ENCODE peak calls at places on chromosomes 3 and 15, in eight cellular contexts. E is GM23248, F is kidney epithelial cell, O is cardiac muscle cell, V is T-helper 9 cell, X is midbrain, K is T-helper 1 cell, P is pons. S is an unnamed sample.

GRCh38 chr3:194042947-194043346 is 93.0 kb upstream of the HES1 start:
- DNase-seq in E (peak), F (peak), O (no peak), V (no peak), X (no peak), K (no peak), P (no peak), S (no peak)

GRCh38 chr3:11567516-11568467 is 75.9 kb downstream of the VGLL4 start:
- DNase-seq in E (peak), F (peak), O (no peak), V (no peak), X (no peak), K (no peak), P (no peak), S (no peak)

GRCh38 chr15:89335289-89336041 is 841 bp upstream of the POLG start:
- DNase-seq in E (no peak), F (no peak), O (peak), V (peak), X (no peak), K (peak), P (peak), S (no peak)

GRCh38 chr3:47416041-47416440 is 35.2 kb downstream of the PTPN23 start:
- DNase-seq in E (no peak), F (no peak), O (no peak), V (no peak), X (no peak), K (no peak), P (no peak), S (no peak)

GRCh38 chr3:40337136-40338108 is 27.9 kb downstream of the EIF1B start:
- DNase-seq in E (peak), F (no peak), O (no peak), V (no peak), X (no peak), K (no peak), P (no peak), S (no peak)

GRCh38 chr3:59513570-59513969 is 463.7 kb upstream of the CFAP20DC start:
- DNase-seq in E (no peak), F (no peak), O (no peak), V (no peak), X (no peak), K (no peak), P (no peak), S (no peak)

GRCh38 chr15:101063891-101064794 is 145.0 kb downstream of the LRRK1 start:
- DNase-seq in E (no peak), F (no peak), O (no peak), V (no peak), X (peak), K (no peak), P (peak), S (no peak)

GRCh38 chr3:120013481-120013880 is 80.8 kb downstream of the GSK3B start:
- DNase-seq in E (no peak), F (no peak), O (no peak), V (no peak), X (no peak), K (no peak), P (no peak), S (no peak)

GRCh38 chr3:115004201-115005140 is 142.6 kb downstream of the ZBTB20 start:
- DNase-seq in E (no peak), F (no peak), O (no peak), V (no peak), X (peak), K (no peak), P (peak), S (no peak)

GRCh38 chr3:18393906-18394305 is 31.2 kb downstream of the SATB1 start:
- DNase-seq in E (peak), F (no peak), O (no peak), V (no peak), X (no peak), K (no peak), P (no peak), S (no peak)

GRCh38 chr3:53999725-54000124 is 108.1 kb upstream of the SELENOK start:
- DNase-seq in E (no peak), F (no peak), O (no peak), V (no peak), X (no peak), K (no peak), P (no peak), S (no peak)

GRCh38 chr15:97941572-97941971 is 18.9 kb upstream of the ARRDC4 start:
- DNase-seq in E (no peak), F (no peak), O (no peak), V (no peak), X (no peak), K (no peak), P (no peak), S (no peak)